ENCODE peak calls at places on chromosomes 1 and 21, in seven cellular contexts. A, O, E, V, G, Q and U are unnamed samples.

GRCh38 chr1:146032613-146033219 is 11.2 kb upstream of the HJV start:
- DNase-seq in V (peak; percentile 61), G (peak; percentile 48), E (no peak), Q (peak; percentile 47), A (no peak), O (no peak), U (no peak)

GRCh38 chr1:101200513-101200912 is 36.3 kb upstream of the S1PR1 start:
- DNase-seq in A (no peak), Q (peak; percentile 93), G (peak; percentile 10), E (no peak), V (peak; percentile 6), O (no peak), U (no peak)

GRCh38 chr1:161082483-161082882 is 6.9 kb downstream of the NECTIN4 start:
- DNase-seq in Q (no peak), O (no peak), G (no peak), A (no peak), V (no peak), E (no peak), U (no peak)

GRCh38 chr21:17512245-17513213 is at the start of gene CXADR:
- DNase-seq in V (peak; percentile 81), O (peak; percentile 95), G (peak; percentile 71), Q (no peak), A (peak; percentile 86), E (peak; percentile 92), U (no peak)

GRCh38 chr1:230317823-230318819 is 108.0 kb downstream of the PGBD5 start:
- DNase-seq in A (no peak), E (peak; percentile 39), Q (no peak), V (no peak), O (peak; percentile 64), G (no peak), U (peak; percentile 47)

GRCh38 chr1:162023547-162024501 is at the start of gene OLFML2B:
- DNase-seq in E (peak; percentile 60), G (peak; percentile 38), O (peak; percentile 63), A (peak; percentile 47), V (peak; percentile 70), Q (peak; percentile 76), U (peak; percentile 89)

GRCh38 chr1:92973203-92973907 is 12.1 kb upstream of the DIPK1A start:
- DNase-seq in Q (no peak), O (no peak), G (no peak), E (no peak), A (no peak), V (no peak), U (no peak)

GRCh38 chr21:42461881-42462877 is 33.8 kb downstream of the RSPH1 start:
- DNase-seq in Q (no peak), G (no peak), O (peak; percentile 54), A (no peak), E (peak; percentile 67), V (no peak), U (no peak)

GRCh38 chr1:46543761-46544560 is 7.5 kb downstream of the KNCN start:
- DNase-seq in V (no peak), Q (no peak), G (no peak), E (no peak), O (no peak), A (no peak), U (no peak)

GRCh38 chr1:24443241-24443656 is 27.6 kb downstream of the NIPAL3 start:
- DNase-seq in A (no peak), E (no peak), Q (no peak), V (no peak), G (no peak), O (no peak), U (no peak)

GRCh38 chr1:210687582-210688279 is 359.0 kb downstream of the HHAT start:
- DNase-seq in O (no peak), Q (peak; percentile 12), G (no peak), V (peak; percentile 53), A (no peak), E (no peak), U (no peak)

GRCh38 chr1:15020943-15021745 is 132.4 kb upstream of the TMEM51 start:
- DNase-seq in V (no peak), O (no peak), Q (no peak), A (no peak), G (no peak), E (no peak), U (no peak)

GRCh38 chr21:45032977-45033705 is 41.2 kb upstream of the ADARB1 start:
- DNase-seq in A (no peak), Q (no peak), E (no peak), O (no peak), G (no peak), V (no peak), U (peak; percentile 63)

GRCh38 chr1:82934069-82934468 is 1064.9 kb downstream of the TTLL7 start:
- DNase-seq in A (no peak), E (no peak), Q (no peak), G (no peak), O (peak; percentile 12), V (no peak), U (no peak)

GRCh38 chr1:56362994-56363770 is 216.2 kb downstream of the PLPP3 start:
- DNase-seq in E (no peak), V (no peak), O (no peak), G (no peak), Q (no peak), A (no peak), U (no peak)

GRCh38 chr1:36699113-36699512 is 216.4 kb upstream of the CSF3R start:
- DNase-seq in V (no peak), O (no peak), Q (no peak), A (no peak), G (no peak), E (no peak), U (no peak)

GRCh38 chr1:6547301-6547700 is 7.0 kb downstream of the NOL9 start:
- DNase-seq in G (peak; percentile 13), V (no peak), E (no peak), A (no peak), O (no peak), Q (peak; percentile 32), U (no peak)

GRCh38 chr1:208079161-208079560 is 165.0 kb downstream of the PLXNA2 start:
- DNase-seq in V (no peak), O (no peak), A (no peak), Q (no peak), G (no peak), E (no peak), U (no peak)

GRCh38 chr1:79044974-79045650 is 38.6 kb upstream of the ADGRL4 start:
- DNase-seq in E (no peak), Q (no peak), G (peak; percentile 16), A (no peak), O (no peak), V (no peak), U (no peak)

GRCh38 chr1:58190614-58191013 is 355.9 kb downstream of the OMA1 start:
- DNase-seq in A (no peak), V (no peak), Q (no peak), O (no peak), E (no peak), G (no peak), U (no peak)

GRCh38 chr1:228104526-228105251 is 1.6 kb upstream of the C1orf35 start:
- DNase-seq in V (no peak), Q (no peak), E (no peak), A (no peak), O (no peak), G (no peak), U (peak; percentile 64)

GRCh38 chr21:44421901-44422840 is 33.1 kb upstream of the LRRC3 start:
- DNase-seq in A (no peak), Q (no peak), G (no peak), E (peak; percentile 2), V (no peak), O (peak; percentile 2), U (peak; percentile 26)

GRCh38 chr1:119718969-119719368 is 7.2 kb downstream of the PHGDH start:
- DNase-seq in O (peak; percentile 72), Q (no peak), E (no peak), G (no peak), V (no peak), A (no peak), U (no peak)
- TF ChIP-seq POLR2A in O (no peak), Q (no peak), E (no peak), G (no peak), V (no peak), A (no peak), U (no peak)

GRCh38 chr1:43650306-43650941 is 475 bp downstream of the KDM4A start:
- DNase-seq in E (peak; percentile 97), O (peak; percentile 98), G (peak; percentile 98), V (peak; percentile 97), A (peak; percentile 90), Q (peak; percentile 99), U (peak; percentile 99)
- TF ChIP-seq POLR2A in E (peak; percentile 100), O (peak; percentile 99), G (peak; percentile 99), V (peak; percentile 99), A (peak; percentile 100), Q (peak; percentile 100), U (peak; percentile 98)

GRCh38 chr1:214425723-214426419 is 125.5 kb downstream of the PTPN14 start:
- DNase-seq in V (no peak), Q (no peak), O (no peak), A (no peak), G (no peak), E (no peak), U (no peak)

GRCh38 chr1:214425101-214425500 is 126.3 kb downstream of the PTPN14 start:
- DNase-seq in O (no peak), G (no peak), Q (no peak), E (no peak), V (no peak), A (no peak), U (no peak)

GRCh38 chr1:214429951-214430742 is 121.3 kb downstream of the PTPN14 start:
- DNase-seq in V (no peak), A (no peak), Q (peak; percentile 61), E (no peak), G (no peak), O (no peak), U (no peak)

GRCh38 chr1:214426420-214426812 is 125.0 kb downstream of the PTPN14 start:
- DNase-seq in V (no peak), E (no peak), O (no peak), A (no peak), Q (no peak), G (no peak), U (no peak)

DNA sequence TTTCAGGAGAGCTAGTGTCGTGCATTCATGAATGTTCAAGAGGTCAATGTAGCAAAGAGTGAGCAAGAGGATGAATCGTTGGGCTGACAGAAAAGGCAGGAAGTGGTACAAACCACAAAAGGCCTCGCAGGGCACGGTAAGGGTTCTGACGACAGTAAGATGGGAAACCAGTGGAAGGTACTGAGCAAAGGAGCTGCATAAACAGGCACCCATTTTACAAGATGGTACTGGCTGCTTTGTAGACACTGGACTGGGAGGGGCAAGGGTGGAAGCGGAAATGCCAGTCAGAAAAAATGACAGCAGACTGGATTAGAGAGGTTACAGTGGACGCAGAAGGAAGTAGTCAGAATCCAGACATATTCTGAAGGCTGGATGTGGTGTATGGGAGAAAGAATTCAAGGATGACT is 123.5 kb downstream of the PTPN14 start:
- DNase-seq in Q (peak; percentile 98), E (peak; percentile 22), V (peak; percentile 49), O (no peak), A (no peak), G (peak; percentile 77), U (no peak)
- TF ChIP-seq POLR2A in Q (no peak), E (no peak), V (no peak), O (no peak), A (peak; percentile 37), G (no peak), U (no peak)

GRCh38 chr21:41441546-41441945 is 15.5 kb downstream of the MX1 start:
- DNase-seq in E (no peak), O (no peak), G (no peak), A (no peak), Q (no peak), V (no peak), U (no peak)
- TF ChIP-seq POLR2A in E (no peak), O (no peak), G (no peak), A (no peak), Q (no peak), V (no peak), U (no peak)